ENCODE peak calls at places on chromosome 13, in five cellular contexts. J is suprapubic skin, Q is heart left ventricle, G is lower lobe of right lung, T is left ventricle myocardium inferior. H is an unnamed sample.

GRCh38 chr13:107835339-107836018 is 379.9 kb downstream of the LIG4 start:
- DNase-seq in J (no peak), Q (no peak), G (no peak), T (no peak), H (no peak)

GRCh38 chr13:113903361-113903760 is 39.5 kb upstream of the GAS6 start:
- DNase-seq in J (peak; percentile 55), Q (no peak), G (no peak), T (no peak), H (no peak)

GRCh38 chr13:46609726-46610125 is 56.8 kb downstream of the LRCH1 start:
- DNase-seq in J (no peak), Q (no peak), G (no peak), T (no peak), H (no peak)

GRCh38 chr13:47472516-47472915 is 528.6 kb downstream of the SUCLA2 start:
- DNase-seq in J (no peak), Q (no peak), G (no peak), T (no peak), H (no peak)

GRCh38 chr13:96581741-96582140 is 412.5 kb downstream of the OXGR1 start:
- DNase-seq in J (no peak), Q (no peak), G (no peak), T (no peak), H (no peak)

GRCh38 chr13:75263741-75264407 is 218.1 kb downstream of the TBC1D4 start:
- DNase-seq in J (no peak), Q (no peak), G (no peak), T (no peak), H (no peak)

GRCh38 chr13:34247596-34247995 is 429.6 kb downstream of the RFC3 start:
- DNase-seq in J (no peak), Q (no peak), G (no peak), T (no peak), H (no peak)

GRCh38 chr13:65488606-65489005 is 1741.5 kb downstream of the PCDH9 start:
- DNase-seq in J (no peak), Q (no peak), G (no peak), T (no peak), H (no peak)

GRCh38 chr13:99136427-99136954 is 64.2 kb upstream of the UBAC2 start:
- DNase-seq in J (no peak), Q (no peak), G (no peak), T (no peak), H (no peak)

GRCh38 chr13:46160065-46160464 is 21.9 kb downstream of the LCP1 start:
- DNase-seq in J (no peak), Q (no peak), G (no peak), T (no peak), H (no peak)

GRCh38 chr13:33353210-33353609 is 67.7 kb upstream of the STARD13 start:
- DNase-seq in J (peak; percentile 77), Q (peak; percentile 65), G (peak; percentile 82), T (peak; percentile 47), H (peak; percentile 29)

GRCh38 chr13:34469212-34469983 is 472.7 kb upstream of the NBEA start:
- DNase-seq in J (no peak), Q (no peak), G (no peak), T (no peak), H (no peak)

GRCh38 chr13:44903596-44903995 is 85.7 kb downstream of the NUFIP1 start:
- DNase-seq in J (peak; percentile 91), Q (peak; percentile 84), G (peak; percentile 57), T (peak; percentile 86), H (peak; percentile 89)

GRCh38 chr13:49435992-49436391 is 7.9 kb downstream of the CAB39L start:
- DNase-seq in J (no peak), Q (no peak), G (no peak), T (no peak), H (no peak)

GRCh38 chr13:91894311-91894710 is 495.9 kb downstream of the GPC5 start:
- DNase-seq in J (no peak), Q (no peak), G (no peak), T (no peak), H (no peak)

GRCh38 chr13:50414640-50415039 is 399.4 kb downstream of the KCNRG start:
- DNase-seq in J (no peak), Q (no peak), G (no peak), T (no peak), H (no peak)

GRCh38 chr13:71968025-71968424 is 101.0 kb upstream of the DACH1 start:
- DNase-seq in J (no peak), Q (no peak), G (no peak), T (no peak), H (no peak)

GRCh38 chr13:42036711-42037110 is 11.7 kb upstream of the DGKH start:
- DNase-seq in J (no peak), Q (no peak), G (no peak), T (no peak), H (no peak)

GRCh38 chr13:45367358-45367757 is 26.4 kb upstream of the TPT1 start:
- DNase-seq in J (peak; percentile 76), Q (no peak), G (peak; percentile 70), T (peak; percentile 28), H (no peak)

GRCh38 chr13:98606296-98606695 is 29.4 kb upstream of the STK24 start:
- DNase-seq in J (no peak), Q (no peak), G (no peak), T (no peak), H (peak; percentile 49)

GRCh38 chr13:37981932-37982331 is 112.4 kb upstream of the TRPC4 start:
- DNase-seq in J (no peak), Q (no peak), G (no peak), T (no peak), H (no peak)

GRCh38 chr13:105139380-105140285 is 1395.8 kb downstream of the EFNB2 start:
- DNase-seq in J (peak; percentile 57), Q (peak; percentile 48), G (peak; percentile 72), T (peak; percentile 26), H (peak; percentile 13)

GRCh38 chr13:42039457-42039945 is 8.9 kb upstream of the DGKH start:
- DNase-seq in J (no peak), Q (no peak), G (no peak), T (no peak), H (no peak)

GRCh38 chr13:113297370-113297871 is 382 bp downstream of the LAMP1 start:
- DNase-seq in J (peak; percentile 73), Q (no peak), G (peak; percentile 56), T (no peak), H (no peak)

GRCh38 chr13:112733112-112733511 is 43.3 kb downstream of the ATP11A start:
- DNase-seq in J (no peak), Q (no peak), G (no peak), T (no peak), H (no peak)

GRCh38 chr13:19606152-19606551 is 27.3 kb upstream of the MPHOSPH8 start:
- DNase-seq in J (no peak), Q (no peak), G (no peak), T (no peak), H (no peak)

GRCh38 chr13:111911141-111911720 is 155.7 kb upstream of the SOX1 start:
- DNase-seq in J (no peak), Q (no peak), G (no peak), T (no peak), H (no peak)

GRCh38 chr13:105107781-105108180 is 1427.7 kb downstream of the EFNB2 start:
- DNase-seq in J (no peak), Q (no peak), G (no peak), T (no peak), H (no peak)

GRCh38 chr13:90445179-90445578 is 902.3 kb upstream of the MIR17HG start:
- DNase-seq in J (no peak), Q (no peak), G (no peak), T (no peak), H (no peak)

DNA sequence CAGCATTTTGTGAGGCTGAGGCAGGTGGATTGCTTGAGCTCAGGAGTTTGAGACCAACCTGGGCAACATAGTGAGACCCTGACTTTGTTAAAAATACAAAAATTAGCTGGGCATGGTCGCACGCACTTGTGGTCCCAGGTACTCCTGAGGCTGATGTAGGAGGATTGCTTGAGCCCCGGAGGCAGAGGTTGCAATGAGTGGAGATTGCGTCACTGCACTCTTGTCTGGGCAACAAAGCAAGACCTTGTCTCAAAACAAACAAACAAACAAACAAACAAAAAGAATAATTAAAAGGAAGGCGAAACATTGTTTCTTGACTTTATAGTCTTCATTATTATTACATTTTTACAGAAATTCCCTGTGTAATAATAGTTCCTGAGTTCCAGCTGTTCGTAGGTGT is 15.9 kb downstream of the BIVM start:
- DNase-seq in J (no peak), Q (no peak), G (no peak), T (no peak), H (no peak)
- H3K36me3 ChIP-seq in J (peaks cover 26% of the 10 kb centered on the region), Q (peaks cover 57% of the 10 kb centered on the region), G (peaks cover 32% of the 10 kb centered on the region), T (peaks cover 67% of the 10 kb centered on the region), H (peaks cover 4% of the 10 kb centered on the region)

DNA sequence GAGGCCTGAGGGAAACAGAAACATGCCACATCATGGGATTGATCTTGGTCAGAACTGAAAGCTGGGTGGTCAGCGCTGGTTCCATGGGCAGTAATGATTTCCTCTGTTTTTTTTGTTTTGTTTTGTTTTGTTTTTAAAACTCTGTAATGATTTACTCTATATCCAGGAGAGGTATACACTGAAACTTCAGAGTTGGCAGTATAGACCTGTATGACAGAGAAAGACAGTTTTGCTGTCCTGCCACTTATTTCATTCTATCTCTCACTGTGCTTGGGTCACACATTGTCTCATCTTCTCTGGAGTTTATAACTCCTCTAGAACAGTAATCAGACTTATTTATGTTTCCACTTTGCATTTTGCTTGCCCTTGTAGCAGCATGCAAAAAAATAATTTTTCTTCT is 105.1 kb upstream of the SLITRK1 start:
- DNase-seq in J (no peak), Q (no peak), G (no peak), T (no peak), H (no peak)
- TF ChIP-seq CTCF in J (no peak), Q (no peak), G (no peak), T (no peak), H (no peak)

DNA sequence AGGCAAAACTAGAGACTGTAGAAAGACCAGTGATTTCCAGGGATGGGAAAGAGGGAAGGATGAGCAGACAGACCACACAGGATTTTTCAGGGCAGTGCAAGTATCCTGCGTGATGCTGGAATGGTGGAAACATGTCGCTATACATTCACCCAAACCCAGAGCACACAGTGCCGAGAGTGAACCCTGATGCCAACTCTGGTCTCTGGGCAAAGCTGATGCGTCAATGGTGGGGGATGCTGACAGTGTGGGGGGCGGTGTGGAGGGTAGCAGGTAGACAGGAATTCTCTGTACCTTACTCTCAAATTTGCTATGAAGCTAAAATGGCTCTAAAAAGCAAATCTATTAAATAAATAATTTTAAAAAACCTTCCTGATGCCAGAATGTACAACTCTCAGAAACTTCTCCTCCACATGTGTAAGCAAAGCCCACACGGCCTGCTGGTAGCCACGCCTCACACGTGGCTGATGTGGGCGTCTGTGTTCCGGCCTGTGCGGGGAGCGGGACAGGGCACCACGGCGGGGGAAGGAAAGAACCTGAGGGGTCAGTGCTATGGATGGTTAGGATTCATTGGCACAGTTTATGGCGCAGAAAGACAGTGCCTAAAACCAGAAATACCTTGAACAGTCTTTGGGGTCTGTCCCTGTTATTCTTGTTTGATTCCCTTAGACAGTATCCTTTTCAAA is 23.9 kb downstream of the CARS2 start:
- DNase-seq in J (no peak), Q (no peak), G (no peak), T (no peak), H (no peak)
- H3K36me3 ChIP-seq in J (peaks cover 83% of the 10 kb centered on the region), Q (peaks cover 81% of the 10 kb centered on the region), G (peaks cover 82% of the 10 kb centered on the region), T (peaks cover 73% of the 10 kb centered on the region), H (peaks cover 84% of the 10 kb centered on the region)

GRCh38 chr13:60328073-60328472 is 68.9 kb upstream of the TDRD3 start:
- DNase-seq in J (no peak), Q (no peak), G (no peak), T (no peak), H (no peak)

GRCh38 chr13:60331249-60332012 is 65.6 kb upstream of the TDRD3 start:
- DNase-seq in J (no peak), Q (no peak), G (no peak), T (no peak), H (no peak)

GRCh38 chr13:60326273-60326672 is 70.7 kb upstream of the TDRD3 start:
- DNase-seq in J (no peak), Q (no peak), G (no peak), T (no peak), H (no peak)

GRCh38 chr13:60327551-60327950 is 69.5 kb upstream of the TDRD3 start:
- DNase-seq in J (no peak), Q (no peak), G (no peak), T (no peak), H (no peak)

GRCh38 chr13:60329221-60329983 is 67.6 kb upstream of the TDRD3 start:
- DNase-seq in J (no peak), Q (no peak), G (peak; percentile 48), T (no peak), H (no peak)
- TF ChIP-seq CTCF in J (no peak), Q (no peak), G (peak; percentile 41), T (peak; percentile 27), H (no peak)

H was measured in psoas muscle.